ENCODE peak calls at places on chromosomes 4 and X, in five cellular contexts. One of them, this sample, is unnamed.
A peak's percentile ranks its signal among the peaks of the same experiment; 100 is the strongest.

GRCh38 chrX:1903380-1903935 is 288.6 kb downstream of the ASMT start:
- DNase-seq in upper lobe of right lung: no peak
- DNase-seq in WTC11: no peak
- DNase-seq in MCF 10A: peak; percentile 50
- DNase-seq in cardiac muscle cell: no peak
- DNase-seq in this sample: no peak

GRCh38 chrX:68942141-68942540 is 113.3 kb downstream of the EFNB1 start:
- DNase-seq in upper lobe of right lung: no peak
- DNase-seq in MCF 10A: no peak
- DNase-seq in WTC11: no peak
- DNase-seq in cardiac muscle cell: no peak
- DNase-seq in this sample: no peak

GRCh38 chr4:25723409-25723808 is 67.8 kb downstream of the SLC34A2 start:
- DNase-seq in cardiac muscle cell: no peak
- DNase-seq in upper lobe of right lung: no peak
- DNase-seq in MCF 10A: no peak
- DNase-seq in WTC11: no peak
- DNase-seq in this sample: peak; percentile 5

GRCh38 chrX:116185163-116185562 is 14.6 kb downstream of the AGTR2 start:
- DNase-seq in WTC11: no peak
- DNase-seq in MCF 10A: no peak
- DNase-seq in cardiac muscle cell: no peak
- DNase-seq in upper lobe of right lung: no peak
- DNase-seq in this sample: no peak

GRCh38 chr4:109067509-109068205 is 234.8 kb downstream of the COL25A1 start:
- DNase-seq in WTC11: no peak
- DNase-seq in cardiac muscle cell: no peak
- DNase-seq in upper lobe of right lung: no peak
- DNase-seq in MCF 10A: no peak
- DNase-seq in this sample: no peak

GRCh38 chr4:8648816-8649630 is 56.5 kb downstream of the CPZ start:
- DNase-seq in cardiac muscle cell: no peak
- DNase-seq in WTC11: no peak
- DNase-seq in MCF 10A: no peak
- DNase-seq in upper lobe of right lung: peak; percentile 51
- DNase-seq in this sample: no peak

GRCh38 chrX:2894885-2895292 is 34.2 kb downstream of the ARSD start:
- DNase-seq in upper lobe of right lung: no peak
- DNase-seq in cardiac muscle cell: peak; percentile 55
- DNase-seq in WTC11: no peak
- DNase-seq in MCF 10A: peak; percentile 27
- DNase-seq in this sample: peak; percentile 54

GRCh38 chr4:186931519-186931918 is 207.9 kb upstream of the FAT1 start:
- DNase-seq in upper lobe of right lung: no peak
- DNase-seq in MCF 10A: peak; percentile 34
- DNase-seq in WTC11: no peak
- DNase-seq in cardiac muscle cell: no peak
- DNase-seq in this sample: no peak

GRCh38 chr4:2954358-2955185 is 8.6 kb downstream of the NOP14 start:
- DNase-seq in cardiac muscle cell: no peak
- DNase-seq in MCF 10A: no peak
- DNase-seq in WTC11: peak; percentile 75
- DNase-seq in upper lobe of right lung: no peak
- DNase-seq in this sample: no peak

GRCh38 chr4:152778656-152779512 is 646 bp downstream of the TIGD4 start:
- DNase-seq in upper lobe of right lung: no peak
- DNase-seq in WTC11: peak; percentile 53
- DNase-seq in MCF 10A: peak; percentile 12
- DNase-seq in cardiac muscle cell: no peak
- DNase-seq in this sample: peak; percentile 2

GRCh38 chr4:17094209-17094608 is 195.8 kb upstream of the LDB2 start:
- DNase-seq in cardiac muscle cell: no peak
- DNase-seq in WTC11: no peak
- DNase-seq in MCF 10A: no peak
- DNase-seq in upper lobe of right lung: no peak
- DNase-seq in this sample: no peak

GRCh38 chr4:106690487-106690886 is 321.9 kb upstream of the GIMD1 start:
- DNase-seq in MCF 10A: peak; percentile 9
- DNase-seq in cardiac muscle cell: no peak
- DNase-seq in WTC11: no peak
- DNase-seq in upper lobe of right lung: no peak
- DNase-seq in this sample: no peak

GRCh38 chr4:142840516-142841123 is 5.5 kb downstream of the INPP4B start:
- DNase-seq in upper lobe of right lung: no peak
- DNase-seq in MCF 10A: peak; percentile 51
- DNase-seq in cardiac muscle cell: peak; percentile 52
- DNase-seq in WTC11: no peak
- DNase-seq in this sample: no peak

GRCh38 chr4:57137261-57137660 is 27.1 kb upstream of the IGFBP7 start:
- DNase-seq in MCF 10A: no peak
- DNase-seq in WTC11: no peak
- DNase-seq in upper lobe of right lung: no peak
- DNase-seq in cardiac muscle cell: no peak
- DNase-seq in this sample: no peak

GRCh38 chr4:85039526-85039925 is 73.0 kb upstream of the WDFY3 start:
- DNase-seq in MCF 10A: peak; percentile 53
- DNase-seq in cardiac muscle cell: no peak
- DNase-seq in WTC11: no peak
- DNase-seq in upper lobe of right lung: no peak
- DNase-seq in this sample: peak; percentile 3

GRCh38 chr4:38368612-38369011 is 295.4 kb upstream of the KLF3 start:
- DNase-seq in upper lobe of right lung: no peak
- DNase-seq in WTC11: no peak
- DNase-seq in MCF 10A: no peak
- DNase-seq in cardiac muscle cell: no peak
- DNase-seq in this sample: no peak

GRCh38 chrX:126580877-126581276 is 28.3 kb upstream of the DCAF12L1 start:
- DNase-seq in cardiac muscle cell: no peak
- DNase-seq in WTC11: no peak
- DNase-seq in upper lobe of right lung: no peak
- DNase-seq in MCF 10A: no peak
- DNase-seq in this sample: no peak

GRCh38 chrX:48688531-48689142 is 5.0 kb downstream of the WAS start:
- DNase-seq in upper lobe of right lung: no peak
- DNase-seq in WTC11: no peak
- DNase-seq in MCF 10A: no peak
- DNase-seq in cardiac muscle cell: no peak
- DNase-seq in this sample: no peak

GRCh38 chrX:127085939-127086338 is 266.4 kb downstream of the PRR32 start:
- DNase-seq in MCF 10A: no peak
- DNase-seq in WTC11: no peak
- DNase-seq in cardiac muscle cell: no peak
- DNase-seq in upper lobe of right lung: no peak
- DNase-seq in this sample: no peak

GRCh38 chrX:110414273-110414672 is 55.6 kb downstream of the RTL9 start:
- DNase-seq in cardiac muscle cell: no peak
- DNase-seq in MCF 10A: no peak
- DNase-seq in WTC11: no peak
- DNase-seq in upper lobe of right lung: no peak
- DNase-seq in this sample: no peak

GRCh38 chrX:102765217-102765616 is 44.7 kb downstream of the GPRASP3 start:
- DNase-seq in cardiac muscle cell: no peak
- DNase-seq in WTC11: no peak
- DNase-seq in MCF 10A: peak; percentile 47
- DNase-seq in upper lobe of right lung: no peak
- DNase-seq in this sample: no peak

GRCh38 chrX:112043997-112044396 is 38.6 kb downstream of the TRPC5 start:
- DNase-seq in cardiac muscle cell: peak; percentile 44
- DNase-seq in MCF 10A: peak; percentile 42
- DNase-seq in upper lobe of right lung: no peak
- DNase-seq in WTC11: no peak
- DNase-seq in this sample: peak; percentile 5

GRCh38 chr4:8580321-8581093 is at the start of gene GPR78:
- DNase-seq in upper lobe of right lung: peak; percentile 81
- DNase-seq in MCF 10A: no peak
- DNase-seq in cardiac muscle cell: peak; percentile 93
- DNase-seq in WTC11: peak; percentile 97
- DNase-seq in this sample: peak; percentile 68

GRCh38 chr4:104524026-104524425 is 29.3 kb upstream of the CXXC4 start:
- DNase-seq in MCF 10A: no peak
- DNase-seq in upper lobe of right lung: no peak
- DNase-seq in WTC11: no peak
- DNase-seq in cardiac muscle cell: no peak
- DNase-seq in this sample: no peak

GRCh38 chrX:53288173-53288572 is 6.8 kb upstream of the IQSEC2 start:
- DNase-seq in MCF 10A: no peak
- DNase-seq in WTC11: peak; percentile 54
- DNase-seq in upper lobe of right lung: no peak
- DNase-seq in cardiac muscle cell: peak; percentile 43
- DNase-seq in this sample: no peak

GRCh38 chr4:164768516-164768915 is 14.6 kb downstream of the SMIM31 start:
- DNase-seq in MCF 10A: peak; percentile 13
- DNase-seq in cardiac muscle cell: no peak
- DNase-seq in upper lobe of right lung: no peak
- DNase-seq in WTC11: no peak
- DNase-seq in this sample: no peak

GRCh38 chrX:22237479-22237878 is 35.2 kb upstream of the CBLL2 start:
- DNase-seq in upper lobe of right lung: no peak
- DNase-seq in WTC11: no peak
- DNase-seq in MCF 10A: no peak
- DNase-seq in cardiac muscle cell: no peak
- DNase-seq in this sample: no peak

GRCh38 chr4:98657531-98658286 is 702 bp downstream of the TSPAN5 start:
- DNase-seq in MCF 10A: peak; percentile 67
- DNase-seq in cardiac muscle cell: peak; percentile 65
- DNase-seq in WTC11: peak; percentile 28
- DNase-seq in upper lobe of right lung: no peak
- DNase-seq in this sample: no peak

GRCh38 chr4:152586668-152587067 is 50.8 kb upstream of the FBXW7 start:
- DNase-seq in upper lobe of right lung: no peak
- DNase-seq in WTC11: no peak
- DNase-seq in cardiac muscle cell: no peak
- DNase-seq in MCF 10A: no peak
- DNase-seq in this sample: no peak

GRCh38 chr4:80182237-80182866 is 15.0 kb upstream of the PRDM8 start:
- DNase-seq in WTC11: no peak
- DNase-seq in upper lobe of right lung: no peak
- DNase-seq in cardiac muscle cell: no peak
- DNase-seq in MCF 10A: no peak
- DNase-seq in this sample: no peak

GRCh38 chr4:139791681-139792080 is 126.1 kb downstream of the MGST2 start:
- DNase-seq in cardiac muscle cell: no peak
- DNase-seq in MCF 10A: no peak
- DNase-seq in upper lobe of right lung: no peak
- DNase-seq in WTC11: no peak
- DNase-seq in this sample: no peak

GRCh38 chrX:118199997-118200396 is 83.4 kb upstream of the KLHL13 start:
- DNase-seq in MCF 10A: no peak
- DNase-seq in cardiac muscle cell: peak; percentile 12
- DNase-seq in WTC11: no peak
- DNase-seq in upper lobe of right lung: no peak
- DNase-seq in this sample: peak; percentile 36

GRCh38 chr4:3531306-3531886 is 826 bp downstream of the LRPAP1 start:
- DNase-seq in cardiac muscle cell: no peak
- DNase-seq in upper lobe of right lung: peak; percentile 57
- DNase-seq in WTC11: no peak
- DNase-seq in MCF 10A: peak; percentile 16
- DNase-seq in this sample: no peak

GRCh38 chrX:134684956-134685355 is 26.7 kb upstream of the PLAC1 start:
- DNase-seq in cardiac muscle cell: no peak
- DNase-seq in WTC11: no peak
- DNase-seq in MCF 10A: peak; percentile 65
- DNase-seq in upper lobe of right lung: no peak
- DNase-seq in this sample: no peak

GRCh38 chrX:120999413-120999812 is 13.9 kb upstream of the CT47A1 start:
- DNase-seq in MCF 10A: no peak
- DNase-seq in WTC11: no peak
- DNase-seq in upper lobe of right lung: no peak
- DNase-seq in cardiac muscle cell: no peak
- DNase-seq in this sample: no peak

DNA sequence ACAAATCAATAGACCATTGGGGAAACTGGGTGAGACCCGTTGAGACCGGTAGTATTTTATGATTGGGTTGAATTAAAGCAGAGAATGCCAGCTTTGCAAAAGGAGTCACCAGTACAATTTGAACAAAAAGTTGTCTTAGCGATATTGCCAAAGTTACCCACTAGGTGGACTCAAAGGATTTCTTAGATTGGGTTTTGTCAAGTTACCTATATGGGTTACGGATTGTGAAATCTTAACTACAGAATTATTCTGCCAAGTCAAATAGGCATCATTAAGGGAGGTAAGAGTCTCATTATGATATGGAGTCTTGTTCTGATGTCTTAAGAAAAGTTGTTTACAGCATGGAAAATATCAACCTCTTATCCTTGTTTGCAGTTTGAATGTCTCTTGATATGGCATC is 15.0 kb upstream of the CT47A1 start:
- DNase-seq in upper lobe of right lung: no peak
- DNase-seq in WTC11: no peak
- DNase-seq in MCF 10A: peak; percentile 71
- DNase-seq in cardiac muscle cell: no peak
- DNase-seq in this sample: peak; percentile 20
- TF ChIP-seq CTCF in upper lobe of right lung: peak; percentile 14
- TF ChIP-seq CTCF in WTC11: no peak
- TF ChIP-seq CTCF in MCF 10A: peak; percentile 42
- TF ChIP-seq CTCF in cardiac muscle cell: peak; percentile 36
- TF ChIP-seq CTCF in this sample: no peak

GRCh38 chr4:180909279-180909678 is 1333.9 kb upstream of the TENM3 start:
- DNase-seq in cardiac muscle cell: peak; percentile 2
- DNase-seq in MCF 10A: peak; percentile 48
- DNase-seq in upper lobe of right lung: no peak
- DNase-seq in WTC11: peak; percentile 46
- DNase-seq in this sample: no peak
- TF ChIP-seq CTCF in cardiac muscle cell: no peak
- TF ChIP-seq CTCF in MCF 10A: peak; percentile 39
- TF ChIP-seq CTCF in upper lobe of right lung: no peak
- TF ChIP-seq CTCF in WTC11: peak; percentile 64
- TF ChIP-seq CTCF in this sample: no peak

GRCh38 chrX:5915783-5916182 is 312.9 kb downstream of the NLGN4X start:
- DNase-seq in MCF 10A: no peak
- DNase-seq in cardiac muscle cell: no peak
- DNase-seq in upper lobe of right lung: no peak
- DNase-seq in WTC11: no peak
- DNase-seq in this sample: no peak
- TF ChIP-seq CTCF in MCF 10A: no peak
- TF ChIP-seq CTCF in cardiac muscle cell: no peak
- TF ChIP-seq CTCF in upper lobe of right lung: no peak
- TF ChIP-seq CTCF in WTC11: no peak
- TF ChIP-seq CTCF in this sample: no peak

GRCh38 chr4:55318541-55319129 is 27.4 kb upstream of the SRD5A3 start:
- DNase-seq in cardiac muscle cell: no peak
- DNase-seq in WTC11: no peak
- DNase-seq in upper lobe of right lung: no peak
- DNase-seq in MCF 10A: no peak
- DNase-seq in this sample: no peak

GRCh38 chr4:55318135-55318534 is 27.9 kb upstream of the SRD5A3 start:
- DNase-seq in WTC11: no peak
- DNase-seq in cardiac muscle cell: no peak
- DNase-seq in MCF 10A: no peak
- DNase-seq in upper lobe of right lung: no peak
- DNase-seq in this sample: no peak

GRCh38 chr4:55323375-55323774 is 22.7 kb upstream of the SRD5A3 start:
- DNase-seq in upper lobe of right lung: no peak
- DNase-seq in MCF 10A: no peak
- DNase-seq in WTC11: no peak
- DNase-seq in cardiac muscle cell: no peak
- DNase-seq in this sample: no peak

GRCh38 chr4:55326629-55327028 is 19.4 kb upstream of the SRD5A3 start:
- DNase-seq in WTC11: no peak
- DNase-seq in MCF 10A: no peak
- DNase-seq in upper lobe of right lung: no peak
- DNase-seq in cardiac muscle cell: no peak
- DNase-seq in this sample: no peak

GRCh38 chr4:55321707-55322264 is 24.3 kb upstream of the SRD5A3 start:
- DNase-seq in MCF 10A: peak; percentile 91
- DNase-seq in cardiac muscle cell: peak; percentile 91
- DNase-seq in upper lobe of right lung: no peak
- DNase-seq in WTC11: peak; percentile 83
- DNase-seq in this sample: peak; percentile 74
- TF ChIP-seq CTCF in MCF 10A: peak; percentile 63
- TF ChIP-seq CTCF in cardiac muscle cell: peak; percentile 65
- TF ChIP-seq CTCF in upper lobe of right lung: peak; percentile 72
- TF ChIP-seq CTCF in WTC11: peak; percentile 41
- TF ChIP-seq CTCF in this sample: peak; percentile 42

This sample was measured in Calu3.